ENCODE peak calls at places on chromosomes 6 and 20, in six cellular contexts. Y, E, C, G, S and U are unnamed samples.
A peak's percentile ranks its signal among the peaks of the same experiment; 100 is the strongest.

GRCh38 chr20:19806806-19807691 is 49.0 kb downstream of the RIN2 start:
- DNase-seq in C (peak; percentile 13), G (peak; percentile 32), S (no peak), E (no peak), Y (no peak), U (no peak)

GRCh38 chr20:51680067-51680749 is 88.0 kb downstream of the ATP9A start:
- DNase-seq in C (no peak), Y (no peak), S (no peak), E (no peak), G (no peak), U (no peak)

GRCh38 chr6:167341665-167342655 is 17.1 kb downstream of the TTLL2 start:
- DNase-seq in C (no peak), G (peak; percentile 6), S (no peak), E (no peak), Y (no peak), U (no peak)

GRCh38 chr6:71034578-71034977 is 77.7 kb upstream of the B3GAT2 start:
- DNase-seq in E (no peak), C (no peak), G (no peak), S (no peak), Y (no peak), U (no peak)

GRCh38 chr20:53899351-53900167 is 170.8 kb downstream of the BCAS1 start:
- DNase-seq in S (peak; percentile 62), E (peak; percentile 80), C (peak; percentile 80), G (peak; percentile 80), Y (no peak), U (peak; percentile 46)

GRCh38 chr20:18837710-18838109 is 24.1 kb downstream of the SCP2D1 start:
- DNase-seq in E (no peak), G (no peak), S (no peak), C (no peak), Y (no peak), U (no peak)

GRCh38 chr6:132818404-132819359 is 4.3 kb downstream of the RPS12 start:
- DNase-seq in S (no peak), C (peak; percentile 41), E (no peak), Y (no peak), G (no peak), U (no peak)

GRCh38 chr20:19213946-19214490 is 1.6 kb downstream of the SLC24A3 start:
- DNase-seq in C (no peak), E (no peak), S (no peak), G (no peak), Y (no peak), U (no peak)

GRCh38 chr6:76347539-76347938 is 275.1 kb upstream of the IMPG1 start:
- DNase-seq in S (no peak), G (no peak), C (no peak), Y (no peak), E (no peak), U (no peak)

GRCh38 chr6:136030131-136030530 is 178.6 kb downstream of the PDE7B start:
- DNase-seq in Y (no peak), E (no peak), C (no peak), G (no peak), S (no peak), U (no peak)

GRCh38 chr6:26086214-26086613 is 1.0 kb upstream of the HFE start:
- DNase-seq in Y (no peak), G (no peak), S (no peak), E (no peak), C (no peak), U (no peak)

GRCh38 chr20:48295966-48296421 is 510.7 kb upstream of the SULF2 start:
- DNase-seq in C (peak; percentile 43), E (no peak), G (no peak), Y (no peak), S (peak; percentile 22), U (no peak)

GRCh38 chr6:37259191-37259590 is 1.2 kb upstream of the TMEM217 start:
- DNase-seq in G (no peak), E (no peak), C (no peak), Y (no peak), S (no peak), U (no peak)

GRCh38 chr6:14630136-14630535 is 512.6 kb downstream of the CD83 start:
- DNase-seq in C (no peak), S (peak; percentile 42), Y (no peak), E (no peak), G (no peak), U (no peak)

GRCh38 chr6:72720464-72720863 is 98.6 kb downstream of the KCNQ5 start:
- DNase-seq in E (no peak), Y (no peak), G (no peak), C (peak; percentile 77), S (no peak), U (no peak)

GRCh38 chr6:13159295-13159694 is 169.0 kb downstream of the TBC1D7 start:
- DNase-seq in Y (no peak), E (no peak), C (no peak), G (no peak), S (no peak), U (no peak)

GRCh38 chr6:161233986-161234620 is 39.8 kb downstream of the AGPAT4 start:
- DNase-seq in Y (no peak), C (peak; percentile 98), E (no peak), G (peak; percentile 6), S (no peak), U (no peak)

GRCh38 chr6:18985061-18985460 is 597.9 kb downstream of the RNF144B start:
- DNase-seq in Y (no peak), E (no peak), G (no peak), C (no peak), S (no peak), U (no peak)
- TF ChIP-seq CTCF in Y (no peak), E (no peak), G (no peak), C (no peak), S (no peak), U (no peak)

DNA sequence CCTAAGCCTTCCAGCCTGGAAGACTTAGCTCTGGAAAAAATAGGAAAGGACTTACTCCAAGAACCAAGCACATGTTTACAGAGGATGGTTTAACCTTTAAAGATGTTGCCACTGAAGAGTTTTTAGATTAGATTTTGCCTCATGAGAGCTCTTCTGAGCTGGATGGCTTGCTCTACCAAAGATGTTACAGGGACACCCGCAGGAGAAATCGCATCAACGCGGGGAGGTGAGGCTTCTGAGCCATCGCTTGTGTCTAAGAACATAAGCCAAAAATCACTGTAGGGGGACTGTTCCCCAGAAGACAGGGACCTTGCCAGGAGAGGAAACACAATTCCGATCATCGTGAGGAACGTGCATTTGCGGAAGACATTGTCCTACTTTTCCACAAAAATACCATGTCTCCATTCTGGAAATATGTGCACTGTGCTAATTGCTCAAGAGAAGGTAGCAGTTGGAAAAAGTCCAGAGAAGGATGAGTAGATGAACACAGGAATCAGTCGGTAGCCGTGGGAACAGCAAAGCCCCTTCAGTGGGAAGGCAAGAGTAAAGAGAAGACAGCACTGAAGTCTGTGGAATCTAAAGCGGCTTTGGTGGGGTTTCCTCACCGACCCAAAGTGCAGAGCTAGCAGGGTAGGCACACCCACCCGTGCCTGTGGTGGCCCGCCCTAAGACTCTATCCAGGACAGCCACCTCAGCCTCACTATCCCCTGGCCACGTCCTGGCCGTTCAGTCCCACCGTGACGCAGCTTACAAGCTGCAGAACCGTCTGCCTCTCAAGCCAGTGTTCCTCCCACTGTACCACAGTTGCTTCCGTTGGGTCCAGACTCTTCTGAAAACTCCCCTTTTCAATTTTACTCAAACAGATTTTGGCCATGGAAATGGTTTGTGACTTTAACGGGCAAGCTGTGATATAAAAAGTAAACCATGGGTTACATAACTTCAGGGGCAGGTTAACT is 334.8 kb downstream of the NRN1 start:
- DNase-seq in Y (no peak), E (no peak), S (no peak), C (peak; percentile 20), G (peak; percentile 1), U (no peak)
- TF ChIP-seq CTCF in Y (no peak), E (no peak), S (no peak), C (no peak), G (no peak), U (no peak)

GRCh38 chr6:19205076-19205475 is 632.1 kb upstream of the ID4 start:
- DNase-seq in E (no peak), S (no peak), C (no peak), Y (no peak), G (no peak), U (no peak)

GRCh38 chr6:19214231-19214630 is 622.9 kb upstream of the ID4 start:
- DNase-seq in G (no peak), E (no peak), C (no peak), Y (no peak), S (no peak), U (no peak)

GRCh38 chr6:19209202-19209601 is 628.0 kb upstream of the ID4 start:
- DNase-seq in S (no peak), E (no peak), C (peak; percentile 1), Y (no peak), G (no peak), U (no peak)

DNA sequence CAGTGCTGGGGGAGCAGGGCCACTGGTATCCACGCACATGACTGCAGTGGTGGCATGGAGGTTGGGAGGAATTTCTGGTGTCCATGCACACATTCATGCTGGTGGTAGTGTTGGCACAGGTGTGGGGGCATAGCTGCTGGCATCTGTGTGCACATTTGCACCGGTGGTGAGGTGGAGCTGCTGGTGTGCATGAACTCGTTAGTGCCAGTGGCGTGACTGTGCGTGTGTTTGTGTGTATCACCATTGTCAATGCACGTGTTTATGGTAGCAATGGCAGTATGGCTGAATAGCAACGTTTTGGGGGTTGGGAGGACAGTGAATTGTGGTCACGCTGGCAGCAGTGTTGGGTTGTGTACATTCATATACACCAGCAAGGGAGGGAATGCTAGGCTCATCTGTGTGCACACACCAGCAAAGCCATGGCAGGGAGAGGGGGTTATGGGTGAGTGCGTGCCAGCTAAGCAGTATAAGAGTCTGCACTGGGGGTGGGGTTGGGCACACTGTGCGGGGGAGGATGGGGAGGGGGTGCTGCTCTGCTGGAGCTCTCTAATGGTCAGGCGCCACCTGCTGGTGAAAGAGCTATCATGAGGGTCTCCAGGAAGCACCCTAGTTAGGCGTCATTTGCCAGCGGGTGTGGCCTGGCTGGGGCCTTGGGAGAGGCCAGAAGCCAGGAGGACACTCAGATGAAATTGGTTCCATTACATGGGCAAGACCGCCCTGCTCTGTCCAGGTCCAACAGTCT is 626.1 kb upstream of the ID4 start:
- DNase-seq in G (peak; percentile 4), S (peak; percentile 67), C (no peak), Y (no peak), E (no peak), U (no peak)
- TF ChIP-seq CTCF in G (no peak), S (peak; percentile 61), C (no peak), Y (no peak), E (peak; percentile 40), U (peak; percentile 27)

GRCh38 chr6:35304299-35304698 is 6.7 kb downstream of the DEF6 start:
- DNase-seq in C (no peak), E (no peak), Y (no peak), G (no peak), S (no peak), U (no peak)

GRCh38 chr6:35300848-35301247 is 3.2 kb downstream of the DEF6 start:
- DNase-seq in Y (no peak), G (no peak), S (no peak), E (no peak), C (no peak), U (no peak)

GRCh38 chr6:35309611-35310264 is 12.1 kb downstream of the DEF6 start:
- DNase-seq in S (no peak), Y (no peak), C (no peak), G (no peak), E (no peak), U (no peak)

GRCh38 chr6:35302604-35303218 is 5.1 kb downstream of the DEF6 start:
- DNase-seq in S (no peak), G (no peak), E (peak; percentile 76), Y (peak; percentile 69), C (peak; percentile 21), U (peak; percentile 85)

DNA sequence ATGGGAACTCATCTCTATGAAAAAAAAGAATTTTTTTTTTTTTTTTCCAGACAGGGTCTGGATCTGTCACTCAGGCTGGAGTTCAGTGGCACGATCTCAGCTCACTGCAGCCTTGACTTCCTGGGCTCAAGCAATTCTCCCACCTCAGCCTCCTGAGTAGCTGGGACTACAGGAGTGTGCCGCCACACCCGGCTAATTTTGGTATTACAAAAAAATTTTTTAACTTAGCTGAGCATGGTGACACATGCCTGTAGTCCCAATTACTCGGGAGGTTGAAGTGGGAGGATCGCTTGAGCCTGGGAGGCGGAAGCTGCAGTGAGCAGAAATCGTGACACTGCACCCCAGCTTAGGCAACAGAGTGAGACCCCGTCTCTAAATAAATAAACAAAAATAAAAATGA is 7.5 kb downstream of the DEF6 start:
- DNase-seq in Y (no peak), G (peak; percentile 19), S (no peak), C (no peak), E (no peak), U (no peak)
- TF ChIP-seq CTCF in Y (no peak), G (no peak), S (no peak), C (no peak), E (no peak), U (no peak)